ENCODE peak calls at places on chromosomes 7 and 10, in ten cellular contexts. H is upper lobe of right lung; Y is left ventricle myocardium inferior; O is Panc1; T is tibial nerve; B is CD4-positive, alpha-beta T cell; Q is pancreas; W is astrocyte of the spinal cord; D is GM23338; C is epithelial cell of proximal tubule. R is an unnamed sample.
A peak's percentile ranks its signal among the peaks of the same experiment; 100 is the strongest.

GRCh38 chr7:77794000-77794399 is 4.2 kb downstream of the TMEM60 start:
- DNase-seq in H (no peak), Y (no peak), O (no peak), T (no peak), B (no peak), Q (no peak), W (no peak), D (no peak), C (no peak), R (no peak)

GRCh38 chr10:126199221-126199998 is 188.9 kb downstream of the ADAM12 start:
- DNase-seq in H (no peak), Y (no peak), O (no peak), T (no peak), B (no peak), Q (no peak), W (peak; percentile 99), D (no peak), C (no peak), R (no peak)

GRCh38 chr7:141954334-141954733 is 7.6 kb upstream of the CLEC5A start:
- DNase-seq in H (no peak), Y (no peak), O (no peak), T (no peak), B (no peak), Q (no peak), W (no peak), D (peak; percentile 52), C (no peak), R (no peak)

GRCh38 chr7:7226407-7226806 is 44.1 kb downstream of the C1GALT1 start:
- DNase-seq in H (no peak), Y (no peak), O (no peak), T (no peak), B (no peak), Q (no peak), W (no peak), D (no peak), C (no peak), R (no peak)

GRCh38 chr7:51589111-51589510 is 272.5 kb upstream of the COBL start:
- DNase-seq in H (no peak), Y (no peak), O (no peak), T (no peak), B (no peak), Q (no peak), W (no peak), D (no peak), C (no peak), R (no peak)

GRCh38 chr7:151782598-151783448 is 94.1 kb downstream of the PRKAG2 start:
- DNase-seq in H (peak; percentile 88), Y (peak; percentile 71), O (peak; percentile 32), T (peak; percentile 49), B (peak; percentile 51), Q (peak; percentile 89), W (peak; percentile 39), D (peak; percentile 92), C (no peak), R (peak; percentile 92)

GRCh38 chr10:11145498-11145855 is 127.8 kb downstream of the CELF2 start:
- DNase-seq in H (no peak), Y (peak; percentile 29), O (no peak), T (no peak), B (peak; percentile 55), Q (no peak), W (no peak), D (no peak), C (no peak), R (peak; percentile 61)

GRCh38 chr7:53504914-53505313 is 469.5 kb downstream of the POM121L12 start:
- DNase-seq in H (no peak), Y (no peak), O (no peak), T (no peak), B (no peak), Q (no peak), W (no peak), D (no peak), C (peak; percentile 80), R (no peak)

GRCh38 chr7:127587663-127588018 is 570 bp upstream of the ARF5 start:
- DNase-seq in H (no peak), Y (peak; percentile 25), O (no peak), T (no peak), B (no peak), Q (no peak), W (no peak), D (peak; percentile 42), C (no peak), R (no peak)

GRCh38 chr7:127588019-127588696 is at the start of gene ARF5:
- DNase-seq in H (peak; percentile 95), Y (peak; percentile 90), O (no peak), T (peak; percentile 83), B (peak; percentile 83), Q (peak; percentile 98), W (peak; percentile 78), D (peak; percentile 92), C (no peak), R (peak; percentile 76)

GRCh38 chr7:127589901-127590300 is 1.7 kb downstream of the ARF5 start:
- DNase-seq in H (no peak), Y (no peak), O (no peak), T (no peak), B (no peak), Q (no peak), W (no peak), D (no peak), C (no peak), R (no peak)

GRCh38 chr7:127591189-127591588 is 2.3 kb upstream of the FSCN3 start:
- DNase-seq in H (no peak), Y (no peak), O (no peak), T (no peak), B (no peak), Q (no peak), W (no peak), D (no peak), C (no peak), R (no peak)

DNA sequence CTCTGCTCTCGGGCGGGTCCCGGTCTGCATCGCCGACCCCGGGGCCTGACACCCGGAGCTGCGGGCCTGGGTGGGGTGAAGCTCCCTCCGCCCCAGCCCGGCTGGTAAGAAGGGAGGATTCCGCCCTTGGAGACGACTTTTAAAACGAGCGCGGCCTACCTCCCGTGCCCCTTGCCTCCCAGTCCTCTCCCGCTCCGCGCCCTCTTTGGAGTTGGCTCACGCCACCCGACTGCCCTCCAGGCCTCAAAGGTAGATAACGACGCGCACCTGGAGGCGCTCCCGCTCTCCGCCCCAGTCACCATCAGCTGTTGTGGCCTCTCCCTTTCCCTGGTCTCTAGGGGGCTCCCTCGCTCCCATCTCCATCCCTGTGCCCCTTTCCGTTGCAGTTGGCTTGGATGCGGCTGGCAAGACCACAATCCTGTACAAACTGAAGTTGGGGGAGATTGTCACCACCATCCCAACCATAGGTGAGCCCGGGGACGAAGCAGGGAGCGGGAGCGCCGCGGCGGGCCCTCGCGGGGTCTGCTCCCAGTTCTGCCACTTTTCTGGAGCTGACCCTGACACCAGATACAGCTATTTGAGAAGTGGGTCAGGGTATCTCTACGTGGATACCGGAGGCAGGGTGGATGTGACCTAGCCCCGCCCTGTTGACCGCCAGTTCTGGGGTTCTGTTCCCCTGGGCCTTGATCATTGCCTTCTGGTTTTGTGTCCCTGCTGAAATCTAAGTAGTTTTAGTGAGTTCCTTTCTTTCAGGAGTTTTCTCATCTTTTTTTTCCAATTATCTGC is 679 bp downstream of the ARF5 start:
- DNase-seq in H (peak; percentile 80), Y (peak; percentile 36), O (no peak), T (no peak), B (no peak), Q (peak; percentile 83), W (peak; percentile 49), D (peak; percentile 91), C (no peak), R (no peak)
- TF ChIP-seq CTCF in H (peak; percentile 39), Y (peak; percentile 40), O (peak; percentile 81), T (peak; percentile 30), B (no peak), Q (no peak), W (peak; percentile 74), D (peak; percentile 92), C (peak; percentile 62), R (no peak)

DNA sequence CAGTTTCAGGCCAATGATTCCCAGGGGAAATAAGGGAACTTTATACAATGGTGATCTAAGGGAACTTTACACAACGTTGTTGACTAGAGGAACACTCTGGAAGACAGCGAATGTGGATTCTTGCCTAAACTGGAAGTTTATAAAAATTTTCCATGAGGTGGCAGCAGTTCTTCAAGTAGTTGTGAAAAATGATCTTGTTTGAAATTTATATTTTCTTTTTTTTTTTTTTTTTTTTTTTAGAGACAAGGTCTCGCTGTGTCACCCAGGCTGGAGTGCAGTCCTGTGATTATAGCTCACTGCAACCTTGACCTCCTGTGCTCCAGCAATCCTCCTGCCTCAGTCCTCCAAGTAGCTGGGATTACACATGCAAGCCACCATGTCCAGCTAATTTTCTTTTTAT is 32.1 kb upstream of the GTF2I start:
- DNase-seq in H (no peak), Y (no peak), O (no peak), T (no peak), B (no peak), Q (no peak), W (peak; percentile 59), D (no peak), C (no peak), R (no peak)
- TF ChIP-seq CTCF in H (peak; percentile 18), Y (peak; percentile 34), O (no peak), T (no peak), B (peak; percentile 20), Q (no peak), W (peak; percentile 14), D (peak; percentile 18), C (peak; percentile 43), R (peak; percentile 13)

DNA sequence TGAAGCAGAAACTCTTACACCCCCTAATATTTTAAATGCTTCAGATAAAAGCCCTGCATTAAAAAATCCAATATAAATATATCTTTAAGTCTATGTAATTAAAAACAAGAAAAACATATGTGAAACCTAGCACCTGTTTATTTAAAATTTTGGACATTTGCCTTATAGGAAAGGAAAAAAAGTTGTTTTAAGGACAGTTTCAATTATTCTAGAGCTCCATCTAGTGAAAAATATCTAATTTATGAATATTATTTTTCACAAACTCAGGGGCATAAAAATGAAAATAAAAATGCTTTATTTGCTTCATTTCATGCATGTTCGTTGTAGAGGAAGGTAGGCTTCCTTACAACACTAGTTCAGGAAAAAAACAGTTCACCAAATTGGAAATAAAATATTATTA is 26.1 kb downstream of the ENKUR start:
- DNase-seq in H (no peak), Y (no peak), O (no peak), T (no peak), B (no peak), Q (no peak), W (peak; percentile 28), D (no peak), C (no peak), R (no peak)
- TF ChIP-seq CTCF in H (peak; percentile 33), Y (peak; percentile 33), O (peak; percentile 16), T (peak; percentile 26), B (peak; percentile 55), Q (no peak), W (no peak), D (no peak), C (no peak), R (no peak)

GRCh38 chr7:72492446-72492845 is 80.3 kb upstream of the CALN1 start:
- DNase-seq in H (no peak), Y (peak; percentile 81), O (no peak), T (no peak), B (no peak), Q (peak; percentile 84), W (no peak), D (no peak), C (no peak), R (no peak)

GRCh38 chr7:72494807-72495206 is 82.7 kb upstream of the CALN1 start:
- DNase-seq in H (no peak), Y (no peak), O (no peak), T (no peak), B (no peak), Q (no peak), W (no peak), D (no peak), C (no peak), R (no peak)

GRCh38 chr7:72490301-72490700 is 78.2 kb upstream of the CALN1 start:
- DNase-seq in H (no peak), Y (no peak), O (no peak), T (no peak), B (no peak), Q (no peak), W (no peak), D (no peak), C (no peak), R (no peak)

DNA sequence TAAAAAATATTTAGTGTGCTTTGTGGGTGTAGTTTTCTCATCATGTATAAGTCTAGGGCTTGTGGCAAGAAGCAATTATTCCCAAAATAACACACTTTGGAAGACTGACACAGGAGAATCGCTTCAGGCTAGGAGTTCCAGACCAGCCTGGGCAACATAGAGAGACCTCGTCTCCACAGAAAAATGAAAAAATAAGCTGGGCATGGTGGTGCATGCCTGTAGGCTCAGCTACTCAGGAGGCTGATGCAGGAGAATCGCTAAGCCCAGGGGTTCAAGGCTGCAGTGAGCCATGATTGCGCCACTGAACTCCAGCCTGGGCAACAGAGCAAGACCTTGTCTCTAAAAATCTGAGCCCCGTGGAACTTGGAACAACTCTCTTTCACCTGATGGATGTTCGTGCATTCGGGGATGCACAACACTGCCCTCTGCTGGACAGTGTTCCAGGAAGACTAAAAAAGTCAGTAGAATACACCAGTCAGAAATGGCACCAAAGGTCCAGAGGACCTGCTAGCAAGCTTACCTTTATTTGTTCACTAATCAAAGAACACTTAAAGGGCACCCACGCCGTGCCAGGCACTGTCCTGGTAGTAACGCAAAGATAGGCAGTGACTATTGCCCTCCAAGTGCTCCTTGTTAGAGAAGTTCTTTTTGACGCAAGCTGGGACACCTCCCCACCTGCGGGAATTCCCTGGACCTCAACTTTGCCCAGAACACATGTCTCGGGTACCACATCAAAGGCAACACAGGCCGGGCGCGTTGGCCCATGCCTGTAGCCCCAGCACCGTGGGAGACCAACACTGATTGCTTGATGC is 81.9 kb upstream of the CALN1 start:
- DNase-seq in H (peak; percentile 72), Y (peak; percentile 49), O (peak; percentile 28), T (peak; percentile 32), B (peak; percentile 27), Q (peak; percentile 88), W (peak; percentile 12), D (peak; percentile 87), C (no peak), R (no peak)
- TF ChIP-seq CTCF in H (peak; percentile 71), Y (peak; percentile 79), O (peak; percentile 85), T (peak; percentile 32), B (peak; percentile 70), Q (peak; percentile 80), W (peak; percentile 48), D (peak; percentile 91), C (peak; percentile 60), R (peak; percentile 88)

R was measured in CD14-positive monocyte.